ENCODE peak calls at places on chromosomes 3 and 15, in six cellular contexts. E is H1, F is HCT116, B is K562, A is GM12878, N is endothelial cell of umbilical vein. Z is an unnamed sample.
A peak's percentile ranks its signal among the peaks of the same experiment; 100 is the strongest.

GRCh38 chr15:52247032-52247431 is 48.6 kb downstream of the MYO5C start:
- DNase-seq in F (no peak), A (no peak), N (no peak), E (no peak), B (no peak), Z (no peak)

GRCh38 chr3:126267169-126267975 is 87.0 kb upstream of the ALDH1L1 start:
- DNase-seq in B (no peak), A (no peak), F (peak; percentile 35), E (peak; percentile 49), N (peak; percentile 89), Z (no peak)

GRCh38 chr3:67635257-67635656 is 19.2 kb downstream of the SUCLG2 start:
- DNase-seq in F (no peak), B (no peak), N (no peak), A (no peak), E (no peak), Z (no peak)

GRCh38 chr15:52103217-52104207 is 9.1 kb downstream of the BCL2L10 start:
- DNase-seq in A (peak; percentile 94), B (peak; percentile 50), N (peak; percentile 98), F (peak; percentile 27), E (no peak), Z (no peak)

GRCh38 chr3:9135526-9135925 is 113.9 kb downstream of the SRGAP3 start:
- DNase-seq in E (no peak), B (no peak), A (no peak), F (no peak), N (no peak), Z (no peak)

GRCh38 chr3:45756055-45756454 is 40.3 kb downstream of the SLC6A20 start:
- DNase-seq in F (no peak), B (no peak), N (no peak), A (no peak), E (no peak), Z (no peak)

GRCh38 chr3:69201658-69202057 is 79.3 kb upstream of the LMOD3 start:
- DNase-seq in B (no peak), A (no peak), N (no peak), E (no peak), F (no peak), Z (no peak)

GRCh38 chr3:58217209-58217811 is 6.5 kb upstream of the DNASE1L3 start:
- DNase-seq in E (no peak), B (peak; percentile 62), A (no peak), N (peak; percentile 77), F (peak; percentile 90), Z (no peak)

GRCh38 chr3:66107855-66108254 is 69.1 kb upstream of the MAGI1 start:
- DNase-seq in N (peak; percentile 57), E (no peak), F (no peak), A (no peak), B (no peak), Z (peak; percentile 53)

GRCh38 chr15:70014860-70015490 is 82.7 kb downstream of the TLE3 start:
- DNase-seq in B (no peak), N (no peak), A (peak; percentile 93), E (peak; percentile 51), F (no peak), Z (no peak)
- TF ChIP-seq POLR2AphosphoS5 in B (no peak), N (no peak), A (peak; percentile 53), E (peak; percentile 34), F (no peak), Z (no peak)

DNA sequence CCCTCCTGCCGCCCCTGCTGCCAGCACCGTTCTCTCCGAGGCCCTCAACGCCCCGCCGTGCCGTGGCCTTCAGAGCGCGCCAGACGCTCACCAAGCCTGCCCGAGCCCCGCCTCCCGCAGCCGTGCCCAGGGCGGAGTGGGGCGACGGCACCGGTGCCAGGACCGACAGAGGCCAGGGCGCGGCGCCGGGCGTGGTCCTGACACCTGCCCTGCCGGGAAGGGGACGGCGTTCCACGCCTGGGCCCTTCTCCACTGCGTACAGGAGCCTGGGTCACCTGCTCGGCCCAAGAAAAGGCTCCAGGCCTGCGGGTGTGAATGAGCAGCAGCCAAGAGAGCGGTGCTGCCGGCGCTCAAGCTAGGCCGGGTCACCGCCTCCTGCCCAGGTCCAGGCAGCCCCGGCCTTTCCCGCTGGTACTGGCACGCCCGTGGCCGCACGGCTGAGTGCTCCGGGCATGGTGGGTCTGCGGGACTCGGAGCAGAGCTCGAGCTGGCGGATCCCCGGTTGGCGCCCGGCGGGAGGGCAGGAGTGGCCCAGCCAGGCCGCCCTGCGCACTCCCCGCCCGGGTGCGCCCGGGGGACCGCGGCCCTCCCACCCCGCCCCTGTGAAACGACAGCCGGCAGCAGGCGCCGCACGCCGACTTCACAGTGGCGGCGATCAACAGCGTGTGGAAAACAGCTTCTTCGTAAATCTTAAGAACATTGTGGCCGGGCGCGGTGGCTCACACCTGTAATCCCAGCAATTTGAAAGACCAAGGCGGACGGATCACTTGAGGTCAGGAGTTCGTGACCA is 4.2 kb downstream of the OCA2 start:
- DNase-seq in N (no peak), A (no peak), F (no peak), B (no peak), E (no peak), Z (no peak)
- TF ChIP-seq EZH2 in N (peak; percentile 44), A (no peak), F (no peak), B (no peak), E (no peak), Z (no peak)

DNA sequence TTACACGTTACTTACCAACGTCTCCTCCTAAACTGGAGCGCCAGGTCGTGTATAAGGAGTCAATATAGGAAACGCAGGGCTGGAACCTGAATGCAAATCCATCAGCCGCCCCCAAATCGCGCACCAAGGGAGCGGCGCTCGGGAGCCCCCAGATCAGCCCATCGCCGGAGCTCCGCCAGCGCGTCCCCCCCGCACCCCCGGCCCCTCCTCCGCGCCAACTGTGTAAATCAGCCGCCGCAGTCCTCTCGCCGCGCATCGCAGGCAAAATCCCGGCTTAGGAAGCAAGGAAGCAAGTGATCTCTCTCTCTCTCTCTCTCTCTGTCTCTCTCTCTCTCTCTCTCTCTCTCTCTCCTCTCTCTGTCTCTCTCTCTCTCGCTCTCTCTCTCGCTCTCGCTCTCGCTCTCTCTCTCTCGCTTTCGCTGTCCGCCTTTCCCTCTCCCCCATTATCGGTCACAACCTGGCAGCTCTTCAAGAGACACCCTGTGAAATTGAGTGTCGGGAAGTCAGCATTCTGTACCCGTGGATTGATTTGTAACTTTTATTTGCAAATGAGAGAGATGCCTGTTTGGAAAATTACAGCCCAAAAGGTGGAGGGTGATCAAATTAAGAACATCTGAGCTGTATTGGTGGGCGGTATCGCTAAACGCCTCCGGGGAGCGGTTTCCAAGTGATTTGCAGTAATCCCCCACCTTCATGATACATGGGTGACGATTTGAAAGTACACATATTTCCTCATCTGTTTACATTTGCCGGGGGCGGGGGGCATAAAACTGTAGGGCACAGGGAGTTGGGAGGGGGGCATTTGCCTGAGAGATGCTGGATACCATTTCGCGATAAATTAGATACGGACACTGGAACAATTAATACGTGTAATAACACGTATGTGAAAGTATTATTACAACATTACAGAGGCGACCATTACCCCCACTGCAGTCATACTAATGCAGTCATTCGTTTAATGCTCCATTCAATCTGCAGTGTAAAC is 685 bp upstream of the SLITRK3 start:
- DNase-seq in A (no peak), E (no peak), B (no peak), N (no peak), F (no peak), Z (no peak)
- H3K9ac ChIP-seq in A (no peak overlapping the region), E (no peak overlapping the region), B (no peak overlapping the region), N (no peak overlapping the region), F (no peak overlapping the region), Z (peak overlapping the region; percentile 59)

GRCh38 chr3:181379278-181379677 is 332.4 kb upstream of the SOX2 start:
- DNase-seq in A (no peak), F (no peak), B (no peak), N (no peak), E (no peak), Z (no peak)
- TF ChIP-seq POLR2AphosphoS5 in A (no peak), F (no peak), B (no peak), N (no peak), E (no peak), Z (no peak)

GRCh38 chr3:50816896-50817295 is 142.2 kb downstream of the DOCK3 start:
- DNase-seq in N (no peak), E (no peak), F (no peak), B (no peak), A (no peak), Z (no peak)
- TF ChIP-seq EZH2 in N (no peak), E (no peak), F (no peak), B (no peak), A (no peak), Z (no peak)

GRCh38 chr15:59420986-59421618 is 16.9 kb upstream of the FAM81A start:
- DNase-seq in B (no peak), F (no peak), N (peak; percentile 40), A (no peak), E (peak; percentile 50), Z (no peak)

GRCh38 chr15:59420108-59420507 is 17.9 kb upstream of the FAM81A start:
- DNase-seq in B (no peak), E (no peak), N (no peak), A (no peak), F (no peak), Z (no peak)

DNA sequence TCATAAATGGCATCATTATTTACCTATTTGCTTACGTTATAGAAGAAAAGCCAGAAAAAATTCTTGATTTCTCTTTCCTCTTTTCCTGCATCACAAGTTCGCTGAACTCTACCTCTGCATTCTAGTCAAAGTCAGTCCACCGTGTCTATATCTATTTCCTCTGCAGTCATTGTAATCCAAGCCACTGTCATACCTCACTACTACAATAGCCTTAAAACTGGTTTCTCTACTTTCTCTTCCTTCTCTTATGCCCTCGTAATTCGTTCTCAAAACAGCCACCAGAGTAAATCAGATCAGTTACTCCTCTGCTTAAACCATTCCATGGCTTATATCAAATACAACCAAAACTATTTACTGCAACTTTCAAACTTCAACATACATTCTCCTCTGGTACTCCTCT is 13.4 kb upstream of the FAM81A start:
- DNase-seq in N (no peak), E (no peak), B (no peak), F (no peak), A (no peak), Z (no peak)
- H3K9ac ChIP-seq in N (no peak overlapping the region), E (no peak overlapping the region), B (no peak overlapping the region), F (no peak overlapping the region), A (no peak overlapping the region), Z (no peak overlapping the region)

DNA sequence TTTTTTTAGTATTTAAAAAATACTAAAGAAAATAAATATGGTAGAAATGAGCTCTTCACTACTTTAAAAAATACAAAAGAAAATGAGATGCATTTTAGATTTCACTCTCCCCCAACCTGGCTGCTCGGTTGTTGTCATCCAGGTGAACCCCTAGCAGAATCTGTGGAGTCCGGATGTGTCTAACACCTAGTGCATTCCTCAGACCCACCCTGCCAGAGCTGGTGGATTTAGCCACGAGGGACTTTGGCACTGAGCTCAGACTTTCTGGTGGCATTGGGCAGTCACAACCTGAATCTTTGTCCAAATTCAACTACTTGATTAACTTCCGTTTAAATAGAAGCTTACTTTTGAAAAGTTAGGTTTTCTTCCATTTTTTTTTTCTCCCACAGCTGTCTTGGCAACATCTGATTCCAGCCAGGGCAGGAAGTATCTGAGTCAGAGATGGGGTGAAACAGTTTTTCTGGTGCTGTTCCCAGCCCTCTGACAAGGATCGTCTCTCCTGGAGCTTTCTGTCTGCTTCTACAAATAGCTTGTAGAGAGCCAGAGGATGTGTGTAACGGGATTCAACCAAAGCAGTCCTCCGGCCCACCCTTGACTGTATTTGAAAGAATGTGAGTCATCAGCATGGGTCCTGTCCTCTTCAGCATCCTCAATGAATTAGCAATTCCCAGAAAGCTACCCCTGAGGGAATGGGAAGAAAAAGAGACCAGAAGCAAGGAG is 301.8 kb upstream of the MCTP2 start:
- DNase-seq in B (no peak), A (no peak), E (peak; percentile 13), F (no peak), N (no peak), Z (no peak)
- TF ChIP-seq POLR2AphosphoS5 in B (no peak), A (no peak), E (no peak), F (no peak), N (no peak), Z (no peak)

DNA sequence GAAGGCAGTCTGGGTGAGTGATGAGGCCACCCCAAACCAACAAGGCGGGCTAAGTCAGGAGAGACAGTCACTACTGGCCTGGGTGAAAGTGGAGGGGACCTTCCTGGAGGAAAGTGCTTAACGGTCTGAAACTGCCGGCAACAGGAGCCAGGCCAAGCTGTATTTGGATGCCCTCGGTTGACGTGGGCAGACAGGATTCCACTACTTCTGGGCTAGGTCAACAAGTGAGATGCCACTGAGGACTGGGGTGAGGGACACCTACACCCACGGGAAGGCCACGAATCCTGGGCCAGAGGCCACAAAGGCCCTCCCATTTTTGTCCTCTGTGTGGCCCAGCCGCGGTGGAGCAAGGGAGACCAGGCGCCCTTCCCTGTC is 12.3 kb downstream of the SPTBN5 start:
- DNase-seq in E (no peak), A (no peak), N (no peak), F (no peak), B (no peak), Z (no peak)
- TF ChIP-seq EZH2 in E (no peak), A (no peak), N (no peak), F (no peak), B (no peak), Z (no peak)

Z was measured in SK-N-MC.